ENCODE peak calls at places on chromosomes 13 and 19, in nine cellular contexts. V is pancreas, Q is PC-9, H is cardiac muscle cell, L is prostate gland, M is GM12878, K is small intestine, U is fibroblast of lung, S is H1. A is an unnamed sample.

GRCh38 chr19:45591004-45591637 is 6.5 kb upstream of the OPA3 start:
- DNase-seq in V (peak; percentile 49), Q (peak; percentile 62), H (no peak), L (peak; percentile 37), M (no peak), K (peak; percentile 61), U (peak; percentile 45), S (no peak), A (peak; percentile 77)

GRCh38 chr13:98397221-98397620 is 179.7 kb downstream of the STK24 start:
- DNase-seq in V (no peak), Q (no peak), H (peak; percentile 35), L (no peak), M (no peak), K (no peak), U (peak; percentile 66), S (no peak), A (no peak)

GRCh38 chr13:72643339-72643989 is 84.0 kb downstream of the MZT1 start:
- DNase-seq in V (no peak), Q (peak; percentile 29), H (peak; percentile 66), L (no peak), M (no peak), K (peak; percentile 33), U (peak; percentile 64), S (no peak), A (peak; percentile 75)

GRCh38 chr13:26051231-26052135 is at the start of gene SHISA2:
- DNase-seq in V (no peak), Q (no peak), H (peak; percentile 74), L (peak; percentile 16), M (no peak), K (peak; percentile 6), U (peak; percentile 54), S (peak; percentile 43), A (peak; percentile 46)

GRCh38 chr19:4866595-4867424 is 657 bp downstream of the PLIN3 start:
- DNase-seq in V (peak; percentile 68), Q (peak; percentile 35), H (peak; percentile 53), L (peak; percentile 35), M (no peak), K (peak; percentile 51), U (peak; percentile 44), S (no peak), A (peak; percentile 75)

GRCh38 chr13:72657379-72657778 is 70.0 kb downstream of the MZT1 start:
- DNase-seq in V (no peak), Q (no peak), H (no peak), L (no peak), M (no peak), K (no peak), U (no peak), S (no peak), A (no peak)

GRCh38 chr13:91907398-91907797 is 509.0 kb downstream of the GPC5 start:
- DNase-seq in V (no peak), Q (no peak), H (no peak), L (no peak), M (no peak), K (no peak), U (no peak), S (no peak), A (no peak)

GRCh38 chr13:114283581-114283980 is 2.2 kb downstream of the UPF3A start:
- DNase-seq in V (no peak), Q (no peak), H (no peak), L (no peak), M (no peak), K (no peak), U (no peak), S (no peak), A (no peak)

GRCh38 chr13:99256709-99257108 is 1.5 kb downstream of the GPR18 start:
- DNase-seq in V (no peak), Q (no peak), H (peak; percentile 61), L (no peak), M (no peak), K (no peak), U (peak; percentile 15), S (no peak), A (no peak)

GRCh38 chr13:112761701-112762689 is 72.2 kb downstream of the ATP11A start:
- DNase-seq in V (no peak), Q (peak; percentile 13), H (peak; percentile 89), L (no peak), M (no peak), K (no peak), U (peak; percentile 34), S (no peak), A (no peak)

GRCh38 chr13:73702419-73703071 is 431.7 kb downstream of the KLF12 start:
- DNase-seq in V (no peak), Q (peak; percentile 23), H (no peak), L (no peak), M (peak; percentile 21), K (no peak), U (no peak), S (no peak), A (no peak)

GRCh38 chr19:49749771-49750170 is 13.3 kb downstream of the TSKS start:
- DNase-seq in V (no peak), Q (no peak), H (no peak), L (no peak), M (no peak), K (no peak), U (peak; percentile 29), S (no peak), A (no peak)

GRCh38 chr19:49746206-49746958 is 16.7 kb downstream of the TSKS start:
- DNase-seq in V (peak; percentile 38), Q (no peak), H (peak; percentile 86), L (no peak), M (no peak), K (peak; percentile 8), U (peak; percentile 56), S (peak; percentile 97), A (peak; percentile 58)

GRCh38 chr19:49752701-49753100 is 10.4 kb downstream of the TSKS start:
- DNase-seq in V (no peak), Q (no peak), H (no peak), L (no peak), M (no peak), K (no peak), U (no peak), S (no peak), A (no peak)

GRCh38 chr19:49744946-49745381 is 18.1 kb downstream of the TSKS start:
- DNase-seq in V (no peak), Q (no peak), H (no peak), L (no peak), M (no peak), K (no peak), U (no peak), S (no peak), A (no peak)

DNA sequence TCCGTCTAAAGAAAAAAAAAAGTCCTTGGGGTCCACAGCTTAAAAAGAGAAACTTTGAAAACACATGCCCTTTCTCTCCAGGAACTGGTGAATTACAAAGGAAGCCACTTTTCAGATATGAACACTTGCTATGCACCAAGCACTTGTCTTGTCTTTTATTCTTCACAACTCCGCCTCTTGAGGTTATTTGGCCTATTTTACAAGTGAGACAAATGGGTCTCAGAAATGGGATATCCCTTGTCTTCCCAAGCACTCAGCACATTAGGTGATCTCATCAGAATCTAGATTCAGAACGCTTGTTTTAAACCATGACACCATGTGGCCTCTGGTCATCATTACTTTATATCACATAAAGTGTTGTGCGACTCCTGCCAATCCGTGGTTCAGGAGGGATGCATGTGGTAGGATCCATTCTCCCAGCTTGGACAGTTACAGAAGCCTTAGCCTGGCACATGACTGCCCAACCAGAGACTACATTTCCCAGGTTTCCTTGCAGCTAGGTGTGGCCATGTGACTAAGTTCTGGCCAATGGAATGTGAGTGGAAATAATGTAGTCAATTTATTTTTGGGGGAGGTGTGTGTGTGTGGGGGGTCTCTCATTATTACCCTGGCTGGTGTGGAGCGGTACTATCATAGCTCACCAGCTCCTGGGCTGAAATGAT is 13.9 kb downstream of the TSKS start:
- DNase-seq in V (no peak), Q (no peak), H (peak; percentile 34), L (no peak), M (no peak), K (no peak), U (peak; percentile 28), S (no peak), A (no peak)
- H3K4me1 ChIP-seq in V (no peaks in the 10 kb centered on the region), Q (no peaks in the 10 kb centered on the region), H (no peaks in the 10 kb centered on the region), L (no peaks in the 10 kb centered on the region), M (no peaks in the 10 kb centered on the region), K (no peaks in the 10 kb centered on the region), U (no peaks in the 10 kb centered on the region), S (no peaks in the 10 kb centered on the region), A (no peaks in the 10 kb centered on the region)

DNA sequence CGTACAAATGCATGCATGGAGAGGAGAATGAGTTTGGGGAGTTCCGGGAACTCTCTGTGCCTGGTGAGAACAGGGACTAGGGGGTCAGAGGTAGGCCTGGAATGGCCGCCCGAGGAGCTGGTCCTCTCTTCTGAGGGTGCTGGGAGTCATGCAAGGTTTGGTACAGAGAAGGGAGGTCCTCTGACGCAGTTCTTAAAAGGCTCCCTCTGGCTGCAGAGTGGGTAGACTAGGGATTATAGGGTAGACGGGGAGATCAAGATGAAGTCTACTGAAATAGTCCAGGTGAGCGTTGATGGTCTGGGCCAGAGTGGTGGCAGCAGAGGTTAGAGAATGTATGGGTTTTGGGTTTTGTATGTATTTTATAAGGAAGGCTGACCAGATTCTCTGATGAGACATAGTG is 796 bp downstream of the ZNF304 start:
- DNase-seq in V (no peak), Q (no peak), H (peak; percentile 5), L (no peak), M (no peak), K (no peak), U (no peak), S (no peak), A (no peak)
- H3K27ac ChIP-seq in V (no peak overlapping the region), Q (no peak overlapping the region), H (peak overlapping the region; percentile 76), L (peak overlapping the region; percentile 78), M (peak overlapping the region; percentile 57), K (no peak overlapping the region), U (peak overlapping the region; percentile 84), S (no peak overlapping the region), A (peak overlapping the region; percentile 67)

DNA sequence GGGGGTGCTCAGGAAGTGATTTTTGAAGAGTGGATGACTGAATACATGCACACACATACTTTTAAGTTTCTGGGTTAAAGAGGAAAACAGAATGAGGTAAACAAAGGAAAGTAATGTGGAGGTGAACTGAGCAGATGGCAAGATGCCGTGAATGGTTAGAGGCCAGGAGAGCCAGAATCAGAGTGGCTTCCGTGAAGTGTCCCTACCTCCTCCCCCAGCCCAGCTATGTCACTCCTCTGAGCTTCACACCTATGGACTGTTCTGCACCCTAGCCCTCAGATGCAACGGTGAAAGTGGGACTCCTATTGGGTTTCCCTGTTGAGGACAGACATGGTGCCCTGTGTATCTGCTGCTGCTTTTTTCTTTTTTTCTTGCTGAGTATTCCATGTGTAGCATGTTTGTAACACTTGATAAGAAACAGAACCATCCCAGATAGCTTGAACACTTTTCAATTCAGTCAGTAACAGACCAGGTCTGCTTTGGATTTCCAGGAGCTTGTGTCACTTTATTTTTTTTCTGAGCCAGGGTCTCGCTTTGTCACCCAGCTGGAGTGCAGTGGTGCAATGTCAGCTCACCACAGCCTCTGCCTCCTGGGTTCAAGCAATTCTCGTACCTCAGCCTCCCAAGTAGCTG is 43.9 kb downstream of the BBC3 start:
- DNase-seq in V (no peak), Q (no peak), H (no peak), L (no peak), M (no peak), K (no peak), U (no peak), S (no peak), A (no peak)
- H3K4me3 ChIP-seq in V (no peak overlapping the region), Q (no peak overlapping the region), H (no peak overlapping the region), L (no peak overlapping the region), M (no peak overlapping the region), K (no peak overlapping the region), U (no peak overlapping the region), S (no peak overlapping the region), A (no peak overlapping the region)

DNA sequence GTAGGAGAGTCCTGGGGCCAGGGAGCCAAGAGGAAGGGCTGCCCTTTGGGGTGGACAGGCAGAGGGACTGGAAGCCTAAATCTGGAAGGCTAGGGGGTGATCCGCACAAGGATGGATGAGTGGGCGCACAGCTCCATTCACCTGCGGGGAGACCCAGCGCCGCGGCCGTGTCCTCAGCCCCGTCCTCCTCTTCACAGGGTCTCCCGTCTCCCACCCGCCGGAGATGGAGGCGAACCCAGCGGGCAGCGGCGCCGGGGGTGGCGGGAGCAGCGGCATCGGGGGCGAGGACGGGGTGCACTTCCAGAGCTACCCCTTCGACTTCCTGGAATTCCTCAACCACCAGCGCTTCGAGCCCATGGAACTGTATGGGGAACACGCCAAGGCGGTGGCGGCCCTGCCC is 7.9 kb downstream of the ZNF865 start:
- DNase-seq in V (no peak), Q (no peak), H (no peak), L (no peak), M (no peak), K (no peak), U (no peak), S (no peak), A (no peak)
- H3K4me1 ChIP-seq in V (no peaks in the 10 kb centered on the region), Q (no peaks in the 10 kb centered on the region), H (peaks cover 10% of the 10 kb centered on the region), L (no peaks in the 10 kb centered on the region), M (peaks cover 4% of the 10 kb centered on the region), K (no peaks in the 10 kb centered on the region), U (no peaks in the 10 kb centered on the region), S (no peaks in the 10 kb centered on the region), A (no peaks in the 10 kb centered on the region)

A was measured in Peyer's patch.